ENCODE peak calls at places on chromosomes 12 and 14, in ten cellular contexts. K is cardiac muscle cell; F is aorta; J is DND-41; O is SJSA1; M is mammary epithelial cell; E is heart right ventricle; H is Panc1; Z is CD8-positive, alpha-beta T cell; I is esophagus muscularis mucosa. A is an unnamed sample. For H3K36me3 and H3K4me1, the result is how much of the 10 kb centered on the place peaks cover.

GRCh38 chr14:105879867-105880561 is 353.6 kb downstream of the TMEM121 start:
- DNase-seq in K (no peak), F (peak), J (no peak), O (no peak), M (no peak), E (peak), H (no peak), Z (peak), I (no peak), A (no peak)

GRCh38 chr14:61337893-61338292 is 16.5 kb downstream of the PRKCH start:
- DNase-seq in K (no peak), F (no peak), J (peak), O (no peak), M (no peak), E (no peak), H (no peak), Z (peak), I (no peak), A (no peak)

GRCh38 chr14:102479777-102480176 is 29.8 kb downstream of the ANKRD9 start:
- DNase-seq in K (no peak), F (peak), J (peak), O (no peak), M (no peak), E (peak), H (no peak), Z (no peak), I (no peak), A (no peak)

GRCh38 chr12:69982081-69982480 is 157.1 kb downstream of the MYRFL start:
- DNase-seq in K (peak), F (no peak), J (no peak), O (no peak), M (no peak), E (no peak), H (no peak), Z (no peak), I (no peak), A (no peak)

GRCh38 chr12:13162904-13163303 is 33.6 kb upstream of the EMP1 start:
- DNase-seq in K (no peak), F (no peak), J (no peak), O (no peak), M (no peak), E (no peak), H (no peak), Z (no peak), I (no peak), A (no peak)

GRCh38 chr12:116466536-116466935 is 92.6 kb upstream of the MAP1LC3B2 start:
- DNase-seq in K (peak), F (peak), J (no peak), O (no peak), M (no peak), E (no peak), H (no peak), Z (no peak), I (no peak), A (no peak)

GRCh38 chr12:49703647-49704137 is 3.5 kb downstream of the FMNL3 start:
- DNase-seq in K (peak), F (no peak), J (no peak), O (peak), M (peak), E (no peak), H (no peak), Z (peak), I (no peak), A (no peak)

GRCh38 chr14:58108717-58109116 is 43.3 kb downstream of the ARMH4 start:
- DNase-seq in K (no peak), F (no peak), J (no peak), O (no peak), M (no peak), E (no peak), H (no peak), Z (no peak), I (no peak), A (no peak)

GRCh38 chr14:61517861-61518802 is 177.2 kb upstream of the HIF1A start:
- DNase-seq in K (peak), F (no peak), J (no peak), O (no peak), M (no peak), E (no peak), H (no peak), Z (no peak), I (no peak), A (no peak)

GRCh38 chr14:68747366-68747765 is 45.5 kb downstream of the ZFP36L1 start:
- DNase-seq in K (no peak), F (no peak), J (no peak), O (no peak), M (no peak), E (no peak), H (no peak), Z (no peak), I (no peak), A (no peak)

GRCh38 chr14:105911006-105911847 is 384.8 kb downstream of the TMEM121 start:
- DNase-seq in K (no peak), F (peak), J (no peak), O (no peak), M (no peak), E (peak), H (no peak), Z (no peak), I (no peak), A (no peak)

GRCh38 chr14:74906923-74907620 is 16.0 kb downstream of the RPS6KL1 start:
- DNase-seq in K (no peak), F (no peak), J (no peak), O (no peak), M (no peak), E (no peak), H (no peak), Z (no peak), I (no peak), A (no peak)

GRCh38 chr14:41606249-41607118 is at the start of gene LRFN5:
- DNase-seq in K (peak), F (peak), J (no peak), O (no peak), M (no peak), E (peak), H (no peak), Z (no peak), I (no peak), A (no peak)

GRCh38 chr14:98954347-98955000 is 317.5 kb downstream of the BCL11B start:
- DNase-seq in K (no peak), F (no peak), J (no peak), O (no peak), M (no peak), E (no peak), H (no peak), Z (no peak), I (peak), A (no peak)

GRCh38 chr12:113083863-113084430 is 27.4 kb downstream of the DTX1 start:
- DNase-seq in K (no peak), F (no peak), J (no peak), O (no peak), M (no peak), E (peak), H (no peak), Z (no peak), I (no peak), A (peak)

GRCh38 chr12:96177013-96177412 is 17.2 kb upstream of the ELK3 start:
- DNase-seq in K (peak), F (no peak), J (no peak), O (no peak), M (peak), E (no peak), H (no peak), Z (no peak), I (no peak), A (no peak)

GRCh38 chr12:59843260-59843843 is 247.5 kb downstream of the SLC16A7 start:
- DNase-seq in K (no peak), F (no peak), J (no peak), O (no peak), M (no peak), E (no peak), H (no peak), Z (no peak), I (no peak), A (no peak)

GRCh38 chr12:118821386-118821928 is 159.9 kb upstream of the SRRM4 start:
- DNase-seq in K (no peak), F (no peak), J (no peak), O (no peak), M (no peak), E (no peak), H (no peak), Z (no peak), I (no peak), A (no peak)

GRCh38 chr12:29695026-29695425 is 88.7 kb downstream of the TMTC1 start:
- DNase-seq in K (no peak), F (no peak), J (no peak), O (no peak), M (no peak), E (no peak), H (no peak), Z (no peak), I (no peak), A (no peak)

GRCh38 chr14:63039800-63040380 is 5.4 kb downstream of the KCNH5 start:
- DNase-seq in K (peak), F (no peak), J (no peak), O (no peak), M (peak), E (no peak), H (peak), Z (no peak), I (no peak), A (no peak)

GRCh38 chr12:62893276-62893675 is 41.7 kb downstream of the PPM1H start:
- DNase-seq in K (no peak), F (no peak), J (no peak), O (peak), M (no peak), E (no peak), H (no peak), Z (no peak), I (no peak), A (no peak)
- H3K27ac ChIP-seq in K (no peak), F (no peak), J (no peak), O (no peak), M (no peak), E (no peak), H (no peak), Z (no peak), I (no peak), A (no peak)

DNA sequence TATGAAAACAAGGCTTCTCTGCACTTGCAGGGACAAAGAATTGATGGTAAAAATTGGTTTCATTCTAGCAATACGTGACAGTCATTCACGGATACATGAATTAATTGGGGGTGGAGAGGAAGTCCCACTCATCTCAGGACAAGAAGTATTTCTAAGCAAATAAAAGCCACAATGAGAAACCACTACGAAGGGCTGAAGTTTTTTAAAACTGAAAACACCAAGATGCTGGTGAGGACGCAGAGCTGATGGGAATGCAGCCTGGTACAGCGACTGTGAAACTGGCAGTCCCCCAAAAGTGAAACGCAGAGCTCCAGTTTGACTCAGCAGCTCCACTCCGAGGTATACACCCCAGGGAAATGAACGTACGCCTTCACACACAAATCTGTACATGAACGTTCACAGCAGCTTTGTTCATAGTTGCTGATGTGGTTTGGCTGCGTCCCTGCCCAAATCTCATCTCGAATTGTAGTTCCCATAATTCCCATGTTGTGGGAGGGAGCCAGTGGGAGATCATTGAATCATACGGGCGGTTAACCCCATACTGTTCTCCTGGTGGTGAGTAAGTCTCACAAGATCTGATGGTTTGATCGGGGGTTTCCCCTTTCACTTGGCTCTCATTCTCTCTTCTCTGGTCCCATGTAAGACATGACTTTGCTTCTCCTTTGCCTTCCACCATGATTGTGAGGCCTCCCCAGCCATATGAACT is 89.0 kb downstream of the SCARB1 start:
- DNase-seq in K (peak), F (no peak), J (peak), O (peak), M (peak), E (no peak), H (no peak), Z (peak), I (no peak), A (no peak)
- H3K36me3 ChIP-seq in K (under half), F (under half), J (under half), O (under half), M (under half), E (under half), H (under half), Z (under half), I (under half), A (under half)

GRCh38 chr14:65999865-66000264 is 486.3 kb upstream of the CCDC196 start:
- DNase-seq in K (no peak), F (no peak), J (no peak), O (no peak), M (no peak), E (no peak), H (no peak), Z (no peak), I (no peak), A (no peak)
- H3K4me1 ChIP-seq in K (under half), F (under half), J (under half), O (under half), M (under half), E (under half), H (under half), Z (under half), I (under half), A (under half)

GRCh38 chr12:25958254-25959068 is at the start of gene RASSF8:
- DNase-seq in K (peak), F (peak), J (no peak), O (peak), M (peak), E (peak), H (no peak), Z (no peak), I (no peak), A (peak)
- H3K27ac ChIP-seq in K (peak), F (peak), J (no peak), O (peak), M (peak), E (peak), H (peak), Z (no peak), I (peak), A (peak)

GRCh38 chr12:108327621-108328371 is 11.3 kb downstream of the CMKLR1 start:
- DNase-seq in K (no peak), F (no peak), J (no peak), O (no peak), M (no peak), E (no peak), H (no peak), Z (no peak), I (no peak), A (no peak)

GRCh38 chr12:108323581-108323980 is 15.5 kb downstream of the CMKLR1 start:
- DNase-seq in K (no peak), F (no peak), J (no peak), O (no peak), M (no peak), E (no peak), H (no peak), Z (no peak), I (no peak), A (no peak)

GRCh38 chr12:108326254-108326750 is 12.8 kb downstream of the CMKLR1 start:
- DNase-seq in K (no peak), F (no peak), J (no peak), O (no peak), M (no peak), E (no peak), H (no peak), Z (no peak), I (no peak), A (no peak)

GRCh38 chr12:108324678-108325358 is 14.3 kb downstream of the CMKLR1 start:
- DNase-seq in K (no peak), F (no peak), J (no peak), O (no peak), M (no peak), E (no peak), H (no peak), Z (no peak), I (no peak), A (no peak)

DNA sequence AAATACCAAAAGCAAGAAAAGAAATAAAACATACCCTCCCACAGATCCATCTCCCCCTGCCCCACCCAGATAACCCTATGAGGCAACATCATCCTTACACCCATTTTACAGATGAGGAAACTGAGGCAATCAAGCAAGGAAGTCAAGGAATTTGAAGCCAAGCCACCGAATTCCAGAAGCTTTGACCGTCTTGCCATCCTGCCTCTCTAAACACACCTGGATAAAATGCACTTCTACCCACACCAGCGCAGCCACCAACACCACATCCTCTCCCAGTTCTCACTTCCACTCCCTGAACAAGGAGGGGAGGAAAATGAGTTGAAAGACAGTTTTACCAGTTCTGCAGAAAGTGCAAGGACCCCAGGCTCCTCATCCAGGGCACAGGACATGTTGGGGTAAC is 13.6 kb downstream of the CMKLR1 start:
- DNase-seq in K (no peak), F (no peak), J (no peak), O (no peak), M (no peak), E (no peak), H (no peak), Z (no peak), I (no peak), A (no peak)
- H3K36me3 ChIP-seq in K (under half), F (under half), J (under half), O (under half), M (under half), E (under half), H (under half), Z (under half), I (under half), A (under half)

GRCh38 chr12:122454250-122454721 is 31.8 kb upstream of the CLIP1 start:
- DNase-seq in K (no peak), F (peak), J (no peak), O (no peak), M (no peak), E (no peak), H (no peak), Z (no peak), I (no peak), A (no peak)

GRCh38 chr12:122452701-122453285 is 30.3 kb upstream of the CLIP1 start:
- DNase-seq in K (no peak), F (peak), J (no peak), O (no peak), M (no peak), E (no peak), H (no peak), Z (no peak), I (no peak), A (no peak)

GRCh38 chr12:122458105-122459035 is 35.9 kb upstream of the CLIP1 start:
- DNase-seq in K (no peak), F (peak), J (no peak), O (no peak), M (no peak), E (no peak), H (no peak), Z (no peak), I (no peak), A (no peak)

GRCh38 chr12:122457627-122458026 is 35.2 kb upstream of the CLIP1 start:
- DNase-seq in K (no peak), F (peak), J (no peak), O (no peak), M (no peak), E (no peak), H (no peak), Z (no peak), I (no peak), A (no peak)

DNA sequence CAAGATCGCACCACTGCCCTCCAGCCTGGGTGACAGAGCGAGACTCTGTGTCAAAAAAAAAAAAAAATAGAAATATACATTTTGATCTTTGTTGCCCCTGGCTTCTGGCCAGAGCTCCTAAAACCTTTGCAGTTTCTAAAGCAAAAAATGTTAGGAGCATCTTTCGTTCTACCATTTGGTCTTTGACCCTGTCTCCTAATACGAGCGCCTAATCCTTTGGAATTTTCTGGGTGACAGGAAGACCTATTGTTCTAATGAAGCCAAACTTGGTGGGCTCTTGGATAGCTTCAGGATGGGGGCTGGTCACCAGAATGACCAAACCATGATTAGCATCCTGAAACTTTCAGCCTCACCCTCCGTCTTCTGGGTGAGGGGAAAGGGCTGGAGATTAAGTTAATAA is 32.3 kb upstream of the CLIP1 start:
- DNase-seq in K (no peak), F (peak), J (no peak), O (no peak), M (no peak), E (no peak), H (no peak), Z (no peak), I (no peak), A (no peak)
- H3K4me1 ChIP-seq in K (under half), F (under half), J (under half), O (under half), M (under half), E (under half), H (under half), Z (under half), I (under half), A (under half)

GRCh38 chr12:83015390-83016225 is 328.9 kb downstream of the TMTC2 start:
- DNase-seq in K (peak), F (no peak), J (no peak), O (no peak), M (no peak), E (no peak), H (no peak), Z (no peak), I (no peak), A (no peak)
- H3K27ac ChIP-seq in K (no peak), F (no peak), J (no peak), O (no peak), M (no peak), E (no peak), H (no peak), Z (no peak), I (peak), A (no peak)

GRCh38 chr12:25034676-25035075 is 85.8 kb upstream of the BCAT1 start:
- DNase-seq in K (no peak), F (no peak), J (no peak), O (no peak), M (peak), E (no peak), H (no peak), Z (no peak), I (no peak), A (no peak)
- H3K36me3 ChIP-seq in K (under half), F (under half), J (under half), O (under half), M (under half), E (under half), H (under half), Z (under half), I (under half), A (under half)

DNA sequence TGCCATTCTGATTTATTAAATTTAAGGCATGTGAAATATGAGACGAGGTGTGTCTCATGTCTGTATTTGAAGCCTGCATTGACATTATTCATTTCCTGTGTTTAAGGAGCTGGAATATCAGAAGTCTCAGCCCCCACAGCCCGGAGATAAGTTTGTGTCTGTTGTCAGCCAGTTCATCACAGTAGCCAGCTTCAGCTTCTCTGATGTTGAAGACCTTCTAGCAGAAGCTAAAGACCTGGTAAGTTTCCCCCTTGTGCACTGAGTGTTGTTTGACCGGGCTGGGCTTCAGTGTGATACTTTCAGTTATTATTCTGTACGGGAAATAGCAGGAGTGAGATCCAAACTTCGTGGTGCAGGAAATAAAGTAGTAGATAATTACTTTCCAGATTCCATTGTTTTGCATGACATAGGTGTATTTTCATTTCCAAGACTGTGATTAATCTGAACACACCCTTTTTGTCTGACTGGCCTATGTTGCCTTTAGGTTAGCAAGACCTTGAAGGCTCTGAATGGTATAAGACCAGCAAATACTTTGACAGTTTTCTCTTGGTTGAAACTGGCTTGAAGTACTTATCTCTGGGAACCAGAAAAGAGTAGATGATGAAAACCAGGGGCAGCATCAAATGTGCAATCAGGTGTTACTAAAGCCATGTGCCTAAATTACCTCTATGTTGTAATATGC is 101.5 kb downstream of the GPR135 start:
- DNase-seq in K (no peak), F (no peak), J (no peak), O (no peak), M (peak), E (no peak), H (no peak), Z (no peak), I (no peak), A (no peak)
- H3K4me1 ChIP-seq in K (under half), F (under half), J (under half), O (under half), M (half or more), E (half or more), H (under half), Z (under half), I (half or more), A (under half)

A was measured in tibial nerve.